ENCODE peak calls at places on chromosomes 6 and 20, in eight cellular contexts. N is NCI-H2029 treated with DMSO at 0.1 percent for 48 hours, P is spleen, B is OCI-LY7, H is T-cell, O is iris pigment epithelial cell, C is sciatic nerve, K is A172. D is an unnamed sample.

GRCh38 chr20:56151834-56152233 is 96.7 kb upstream of the MC3R start:
- DNase-seq in H (no peak), N (no peak), B (no peak), C (no peak), P (no peak), K (no peak), O (no peak), D (no peak)

GRCh38 chr20:32062776-32063170 is 10.7 kb downstream of the HCK start:
- DNase-seq in O (no peak), B (no peak), P (peak; percentile 92), K (no peak), C (peak; percentile 69), N (no peak), H (no peak), D (no peak)

GRCh38 chr20:38083338-38084048 is 49.9 kb downstream of the RPRD1B start:
- DNase-seq in B (no peak), N (no peak), H (no peak), K (peak; percentile 49), C (no peak), P (no peak), O (no peak), D (no peak)

GRCh38 chr20:49424536-49424935 is 57.9 kb downstream of the KCNB1 start:
- DNase-seq in C (no peak), P (no peak), O (no peak), K (peak; percentile 50), N (no peak), B (no peak), H (no peak), D (no peak)

GRCh38 chr6:44043036-44043478 is 84.2 kb downstream of the MRPL14 start:
- DNase-seq in P (no peak), N (no peak), O (no peak), H (no peak), B (no peak), K (peak; percentile 86), C (no peak), D (no peak)

GRCh38 chr6:56515081-56515905 is 127.4 kb downstream of the DST start:
- DNase-seq in H (no peak), K (no peak), N (peak; percentile 18), C (no peak), O (no peak), B (no peak), P (no peak), D (no peak)

GRCh38 chr6:139370707-139371345 is 3.6 kb downstream of the CITED2 start:
- DNase-seq in C (no peak), B (no peak), P (no peak), H (no peak), K (no peak), O (no peak), N (no peak), D (no peak)

GRCh38 chr6:33750244-33750991 is 3.7 kb upstream of the IP6K3 start:
- DNase-seq in P (no peak), O (peak; percentile 15), C (no peak), N (no peak), K (no peak), H (no peak), B (no peak), D (no peak)

GRCh38 chr6:31717499-31718222 is 2.5 kb downstream of the LY6G6D start:
- DNase-seq in C (no peak), O (no peak), N (no peak), H (no peak), K (no peak), P (no peak), B (no peak), D (no peak)

GRCh38 chr6:105322499-105323231 is 80.2 kb downstream of the PREP start:
- DNase-seq in H (no peak), C (no peak), B (no peak), O (no peak), P (no peak), K (no peak), N (peak; percentile 53), D (no peak)

GRCh38 chr6:74415056-74415455 is 719.1 kb downstream of the CD109 start:
- DNase-seq in P (no peak), C (no peak), H (no peak), O (no peak), K (no peak), N (no peak), B (no peak), D (no peak)

GRCh38 chr6:139288496-139289040 is 3.2 kb downstream of the TXLNB start:
- DNase-seq in B (no peak), C (no peak), N (no peak), O (no peak), P (no peak), H (no peak), K (no peak), D (no peak)

GRCh38 chr6:144286503-144287393 is 1.6 kb downstream of the UTRN start:
- DNase-seq in B (no peak), H (peak; percentile 14), K (peak; percentile 81), O (peak; percentile 97), N (no peak), P (peak; percentile 84), C (peak; percentile 78), D (no peak)

GRCh38 chr6:42419490-42420280 is 32.0 kb downstream of the TRERF1 start:
- DNase-seq in H (no peak), O (no peak), K (no peak), C (no peak), B (no peak), P (peak; percentile 47), N (no peak), D (no peak)

GRCh38 chr6:135555550-135555949 is 58.0 kb upstream of the AHI1 start:
- DNase-seq in C (no peak), H (no peak), P (no peak), K (no peak), B (peak; percentile 21), O (no peak), N (no peak), D (no peak)

GRCh38 chr6:13375360-13375878 is 47.1 kb upstream of the TBC1D7 start:
- DNase-seq in B (peak; percentile 72), K (no peak), N (no peak), C (no peak), P (no peak), O (no peak), H (peak; percentile 8), D (no peak)

GRCh38 chr6:148747145-148747492 is 289 bp downstream of the UST start:
- DNase-seq in H (peak; percentile 17), C (peak; percentile 80), O (peak; percentile 47), K (no peak), P (peak; percentile 88), B (no peak), N (no peak), D (no peak)

GRCh38 chr20:49395659-49396058 is 86.8 kb downstream of the KCNB1 start:
- DNase-seq in O (no peak), N (no peak), P (no peak), H (no peak), K (no peak), C (no peak), B (no peak), D (no peak)

GRCh38 chr6:125346143-125346925 is 44.6 kb upstream of the HDDC2 start:
- DNase-seq in K (no peak), N (no peak), C (no peak), B (peak; percentile 74), H (no peak), P (no peak), O (no peak), D (no peak)

GRCh38 chr20:47389867-47390347 is 33.4 kb upstream of the ZMYND8 start:
- DNase-seq in K (peak; percentile 92), P (no peak), C (no peak), H (no peak), N (no peak), O (peak; percentile 87), B (peak; percentile 88), D (no peak)

GRCh38 chr20:43355610-43356009 is 102.1 kb upstream of the SRSF6 start:
- DNase-seq in P (no peak), B (no peak), N (no peak), H (no peak), C (no peak), O (no peak), K (no peak), D (no peak)

GRCh38 chr6:136647363-136647763 is 97.1 kb upstream of the MAP7 start:
- DNase-seq in K (peak; percentile 77), N (no peak), B (no peak), C (no peak), H (peak; percentile 10), P (no peak), O (peak; percentile 99), D (peak; percentile 7)

GRCh38 chr20:640674-641515 is 12.1 kb downstream of the SRXN1 start:
- DNase-seq in P (no peak), K (no peak), N (no peak), B (no peak), C (no peak), O (no peak), H (no peak), D (no peak)

GRCh38 chr6:163897669-163898068 is 483.2 kb downstream of the QKI start:
- DNase-seq in P (no peak), K (no peak), B (no peak), H (no peak), O (peak; percentile 26), C (no peak), N (no peak), D (no peak)

GRCh38 chr6:87045521-87046075 is 49.3 kb downstream of the CGA start:
- DNase-seq in N (no peak), K (no peak), H (no peak), O (no peak), C (no peak), B (peak; percentile 10), P (no peak), D (no peak)

GRCh38 chr6:130994319-130995097 is 68.5 kb downstream of the EPB41L2 start:
- DNase-seq in H (no peak), O (no peak), B (no peak), K (no peak), P (no peak), C (no peak), N (no peak), D (no peak)

GRCh38 chr6:44300424-44300823 is 12.7 kb downstream of the AARS2 start:
- DNase-seq in B (no peak), K (no peak), H (no peak), N (no peak), C (no peak), O (no peak), P (no peak), D (no peak)

GRCh38 chr20:10247440-10247839 is 28.8 kb downstream of the SNAP25 start:
- DNase-seq in O (no peak), N (no peak), K (no peak), C (no peak), H (no peak), B (no peak), P (no peak), D (no peak)

GRCh38 chr6:76772951-76773350 is 690.3 kb downstream of the HTR1B start:
- DNase-seq in P (no peak), H (no peak), B (no peak), N (no peak), O (no peak), C (no peak), K (no peak), D (no peak)

GRCh38 chr6:41073968-41074691 is 1.4 kb downstream of the NFYA start:
- DNase-seq in N (peak; percentile 63), P (no peak), B (no peak), K (peak; percentile 11), C (no peak), O (peak; percentile 44), H (no peak), D (no peak)

GRCh38 chr6:20629509-20629908 is 95.3 kb downstream of the CDKAL1 start:
- DNase-seq in O (no peak), B (no peak), K (no peak), P (no peak), N (no peak), H (no peak), C (no peak), D (no peak)

GRCh38 chr20:50586531-50587232 is 76.5 kb downstream of the PTPN1 start:
- DNase-seq in H (no peak), O (no peak), P (peak; percentile 67), N (no peak), C (no peak), B (no peak), K (no peak), D (no peak)